ENCODE peak calls at places on chromosomes 13 and 19, in five cellular contexts. H is iPS DF 6.9; K is Calu3; Z is dermis microvascular lymphatic vessel endothelial cell; E is CD4-positive, alpha-beta memory T cell. J is an unnamed sample.

GRCh38 chr13:101706651-101707050 is 254.2 kb downstream of the ITGBL1 start:
- DNase-seq in H (no peak), K (no peak), Z (peak), E (peak), J (no peak)

GRCh38 chr19:21604351-21604926 is 99.0 kb downstream of the ZNF429 start:
- DNase-seq in H (no peak), K (no peak), Z (no peak), E (peak), J (no peak)

GRCh38 chr13:48942131-48942530 is 33.6 kb upstream of the FNDC3A start:
- DNase-seq in H (no peak), K (no peak), Z (peak), E (no peak), J (no peak)

GRCh38 chr19:22612316-22612715 is 21.8 kb upstream of the ZNF492 start:
- DNase-seq in H (no peak), K (no peak), Z (no peak), E (no peak), J (peak)

GRCh38 chr19:47280183-47280797 is 5.6 kb downstream of the INAFM1 start:
- DNase-seq in H (no peak), K (peak), Z (peak), E (peak), J (no peak)

GRCh38 chr19:46946611-46947238 is 72.9 kb upstream of the NPAS1 start:
- DNase-seq in H (no peak), K (no peak), Z (no peak), E (no peak), J (no peak)

GRCh38 chr19:42246143-42246868 is 3.9 kb upstream of the GSK3A start:
- DNase-seq in H (no peak), K (peak), Z (peak), E (no peak), J (no peak)

GRCh38 chr19:6509118-6509971 is 7.2 kb upstream of the TUBB4A start:
- DNase-seq in H (no peak), K (no peak), Z (no peak), E (no peak), J (no peak)

GRCh38 chr19:4597975-4598671 is 38.6 kb upstream of the SEMA6B start:
- DNase-seq in H (no peak), K (peak), Z (peak), E (peak), J (no peak)

GRCh38 chr19:10191347-10191746 is 3.4 kb downstream of the DNMT1 start:
- DNase-seq in H (no peak), K (no peak), Z (peak), E (no peak), J (no peak)

GRCh38 chr13:28794370-28794769 is 25.8 kb upstream of the MTUS2 start:
- DNase-seq in H (no peak), K (no peak), Z (no peak), E (no peak), J (no peak)

GRCh38 chr19:40398417-40399056 is 8.6 kb upstream of the HIPK4 start:
- DNase-seq in H (peak), K (no peak), Z (peak), E (peak), J (no peak)

GRCh38 chr19:35318679-35319448 is 10.1 kb upstream of the CD22 start:
- DNase-seq in H (no peak), K (peak), Z (peak), E (no peak), J (no peak)

GRCh38 chr19:7636691-7637373 is at the start of gene STXBP2:
- DNase-seq in H (no peak), K (peak), Z (peak), E (peak), J (no peak)

GRCh38 chr19:46654621-46655152 is 6.3 kb downstream of the DACT3 start:
- DNase-seq in H (no peak), K (no peak), Z (no peak), E (no peak), J (no peak)

GRCh38 chr13:67620665-67621064 is 390.5 kb upstream of the PCDH9 start:
- DNase-seq in H (no peak), K (no peak), Z (no peak), E (no peak), J (no peak)

GRCh38 chr19:7961930-7962626 is 18.6 kb upstream of the TIMM44 start:
- DNase-seq in H (no peak), K (no peak), Z (no peak), E (no peak), J (no peak)

GRCh38 chr13:90622547-90622946 is 724.9 kb upstream of the MIR17HG start:
- DNase-seq in H (no peak), K (no peak), Z (no peak), E (no peak), J (no peak)

GRCh38 chr19:8526345-8527062 is 12.5 kb upstream of the ZNF414 start:
- DNase-seq in H (peak), K (peak), Z (peak), E (no peak), J (no peak)

GRCh38 chr13:83312194-83312593 is 570.1 kb downstream of the SLITRK1 start:
- DNase-seq in H (no peak), K (no peak), Z (no peak), E (no peak), J (no peak)

GRCh38 chr13:99507054-99507453 is 5.8 kb downstream of the TM9SF2 start:
- DNase-seq in H (no peak), K (no peak), Z (no peak), E (no peak), J (no peak)

GRCh38 chr19:58203814-58204475 is 21.1 kb downstream of the ZNF274 start:
- DNase-seq in H (peak), K (no peak), Z (peak), E (no peak), J (no peak)

GRCh38 chr13:101190337-101190736 is 226.0 kb downstream of the NALCN start:
- DNase-seq in H (no peak), K (no peak), Z (no peak), E (no peak), J (no peak)

GRCh38 chr19:1644070-1644469 is 8.3 kb downstream of the TCF3 start:
- DNase-seq in H (no peak), K (no peak), Z (no peak), E (no peak), J (no peak)

GRCh38 chr19:17205237-17206140 is 9.7 kb upstream of the USE1 start:
- DNase-seq in H (peak), K (peak), Z (peak), E (peak), J (no peak)

GRCh38 chr13:39531646-39532045 is 71.3 kb downstream of the LHFPL6 start:
- DNase-seq in H (no peak), K (no peak), Z (no peak), E (no peak), J (no peak)

GRCh38 chr13:36819811-36820140 is 754 bp downstream of the RFXAP start:
- DNase-seq in H (no peak), K (no peak), Z (peak), E (no peak), J (no peak)

GRCh38 chr19:56217039-56217949 is 15.2 kb downstream of the ZSCAN5C start:
- DNase-seq in H (peak), K (peak), Z (peak), E (no peak), J (no peak)

GRCh38 chr19:49546825-49547565 is 19.2 kb downstream of the RCN3 start:
- DNase-seq in H (no peak), K (peak), Z (peak), E (peak), J (no peak)

GRCh38 chr13:97121894-97122293 is 100.2 kb upstream of the MBNL2 start:
- DNase-seq in H (no peak), K (no peak), Z (no peak), E (no peak), J (no peak)

GRCh38 chr19:14554382-14554812 is 17.5 kb downstream of the NDUFB7 start:
- DNase-seq in H (no peak), K (no peak), Z (no peak), E (no peak), J (no peak)

GRCh38 chr13:38328699-38329098 is 21.0 kb upstream of the UFM1 start:
- DNase-seq in H (no peak), K (no peak), Z (no peak), E (no peak), J (no peak)

GRCh38 chr13:41601718-41602445 is 144.5 kb downstream of the RGCC start:
- DNase-seq in H (no peak), K (no peak), Z (no peak), E (no peak), J (no peak)

GRCh38 chr19:3543150-3544053 is 4.4 kb downstream of the TEKTIP1 start:
- DNase-seq in H (no peak), K (no peak), Z (no peak), E (no peak), J (no peak)

GRCh38 chr13:88417801-88418200 is 746.6 kb downstream of the SLITRK5 start:
- DNase-seq in H (no peak), K (no peak), Z (no peak), E (no peak), J (no peak)

GRCh38 chr19:3692141-3693029 is 7.9 kb downstream of the PIP5K1C start:
- DNase-seq in H (no peak), K (peak), Z (peak), E (peak), J (no peak)